ENCODE peak calls at places on chromosomes 4 and X, in seven cellular contexts. I is A549, P is gastrocnemius medialis, Z is WTC11, F is coronary artery, M is GM13977, N is neural progenitor cell. E is an unnamed sample.
A peak's percentile ranks its signal among the peaks of the same experiment; 100 is the strongest.

GRCh38 chr4:185399466-185399865 is 2.8 kb downstream of the ANKRD37 start:
- DNase-seq in M (no peak), F (no peak), N (no peak), I (no peak), P (no peak), Z (no peak), E (no peak)

GRCh38 chr4:83454626-83455025 is 997 bp downstream of the HELQ start:
- DNase-seq in M (no peak), I (no peak), Z (no peak), P (no peak), N (peak; percentile 4), F (no peak), E (no peak)

GRCh38 chrX:134246282-134246681 is 9.3 kb downstream of the CCDC160 start:
- DNase-seq in I (no peak), Z (no peak), P (no peak), F (no peak), N (peak; percentile 49), M (no peak), E (no peak)

GRCh38 chr4:1855334-1856070 is 454 bp downstream of the LETM1 start:
- DNase-seq in N (peak; percentile 45), I (no peak), Z (no peak), F (no peak), M (peak; percentile 48), P (no peak), E (peak; percentile 25)

GRCh38 chrX:8868906-8869305 is 67.7 kb upstream of the FAM9A start:
- DNase-seq in Z (no peak), M (no peak), P (no peak), F (no peak), N (no peak), I (no peak), E (no peak)

GRCh38 chr4:164021947-164022346 is 527.5 kb downstream of the TMA16 start:
- DNase-seq in N (no peak), F (no peak), M (no peak), P (no peak), Z (no peak), I (no peak), E (no peak)

GRCh38 chrX:49269768-49270248 is at the start of gene PPP1R3F:
- DNase-seq in Z (no peak), F (no peak), I (no peak), N (no peak), M (no peak), P (no peak), E (peak; percentile 78)

GRCh38 chrX:30748337-30748960 is 95.2 kb downstream of the GK start:
- DNase-seq in P (no peak), Z (no peak), I (no peak), N (no peak), F (no peak), M (no peak), E (no peak)

GRCh38 chr4:119672938-119673337 is 44.3 kb upstream of the PDE5A start:
- DNase-seq in Z (no peak), F (no peak), I (no peak), M (no peak), N (no peak), P (no peak), E (no peak)

GRCh38 chr4:108010167-108010566 is 20.5 kb downstream of the HADH start:
- DNase-seq in M (no peak), I (no peak), P (no peak), N (no peak), F (no peak), Z (no peak), E (no peak)

GRCh38 chr4:138938371-138938699 is 77.2 kb upstream of the NOCT start:
- DNase-seq in M (peak; percentile 22), F (no peak), N (peak; percentile 54), P (no peak), I (peak; percentile 11), Z (no peak), E (no peak)
- TF ChIP-seq CTCF in M (peak; percentile 51), F (no peak), N (peak; percentile 68), P (peak; percentile 57), I (peak; percentile 59), Z (no peak), E (peak; percentile 66)

GRCh38 chr4:147019061-147019460 is 73.4 kb upstream of the TTC29 start:
- DNase-seq in I (peak; percentile 12), P (peak; percentile 13), N (peak; percentile 65), F (no peak), M (peak; percentile 19), Z (peak; percentile 74), E (peak; percentile 30)
- TF ChIP-seq CTCF in I (peak; percentile 63), P (peak; percentile 58), N (peak; percentile 65), F (peak; percentile 36), M (peak; percentile 73), Z (peak; percentile 48), E (peak; percentile 69)

GRCh38 chr4:6674500-6675149 is 19.1 kb upstream of the S100P start:
- DNase-seq in I (no peak), F (no peak), M (peak; percentile 76), Z (no peak), N (peak; percentile 40), P (no peak), E (no peak)
- TF ChIP-seq CTCF in I (peak; percentile 27), F (no peak), M (peak; percentile 42), Z (no peak), N (peak; percentile 51), P (peak; percentile 33), E (peak; percentile 63)

DNA sequence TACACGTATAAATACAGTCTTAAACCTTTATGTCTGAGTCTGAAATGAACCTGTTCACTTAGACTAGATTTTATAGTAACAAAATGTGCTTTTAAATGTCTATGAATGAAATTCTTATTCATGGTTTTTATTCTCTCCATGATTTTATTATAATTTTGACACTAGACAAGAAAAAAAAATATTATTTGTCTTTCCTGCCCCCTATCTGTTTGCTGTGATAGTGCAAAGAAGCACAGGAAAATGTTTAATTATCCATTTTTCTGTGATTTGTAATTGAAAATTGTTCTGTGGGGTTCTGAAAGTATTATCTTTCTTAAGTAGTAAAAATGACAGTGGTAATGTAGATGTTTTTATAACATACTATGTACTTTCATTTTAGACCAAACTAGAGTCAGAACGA is 52.0 kb downstream of the INTS6L start:
- DNase-seq in N (no peak), F (no peak), I (no peak), Z (no peak), P (no peak), M (no peak), E (no peak)
- TF ChIP-seq CTCF in N (peak; percentile 47), F (no peak), I (peak; percentile 30), Z (no peak), P (no peak), M (peak; percentile 31), E (peak; percentile 32)

GRCh38 chrX:117743469-117744251 is 372.9 kb downstream of the KLHL13 start:
- DNase-seq in N (peak; percentile 40), F (no peak), M (no peak), Z (no peak), I (no peak), P (no peak), E (no peak)
- TF ChIP-seq CTCF in N (peak; percentile 49), F (no peak), M (peak; percentile 55), Z (no peak), I (no peak), P (no peak), E (peak; percentile 58)

GRCh38 chrX:132022115-132022862 is 813 bp upstream of the STK26 start:
- DNase-seq in Z (peak; percentile 27), M (peak; percentile 33), N (no peak), I (peak; percentile 14), P (no peak), F (no peak), E (no peak)

GRCh38 chrX:132025085-132025484 is 2.0 kb downstream of the STK26 start:
- DNase-seq in P (no peak), M (no peak), I (no peak), F (no peak), Z (no peak), N (peak; percentile 41), E (no peak)

GRCh38 chrX:132023896-132024386 is 839 bp downstream of the STK26 start:
- DNase-seq in I (peak; percentile 2), Z (peak; percentile 31), F (no peak), P (no peak), N (peak; percentile 49), M (peak; percentile 55), E (no peak)

GRCh38 chrX:132023117-132023895 is at the start of gene STK26:
- DNase-seq in Z (peak; percentile 74), F (peak; percentile 73), M (peak; percentile 78), I (peak; percentile 48), N (peak; percentile 88), P (peak; percentile 10), E (peak; percentile 79)

DNA sequence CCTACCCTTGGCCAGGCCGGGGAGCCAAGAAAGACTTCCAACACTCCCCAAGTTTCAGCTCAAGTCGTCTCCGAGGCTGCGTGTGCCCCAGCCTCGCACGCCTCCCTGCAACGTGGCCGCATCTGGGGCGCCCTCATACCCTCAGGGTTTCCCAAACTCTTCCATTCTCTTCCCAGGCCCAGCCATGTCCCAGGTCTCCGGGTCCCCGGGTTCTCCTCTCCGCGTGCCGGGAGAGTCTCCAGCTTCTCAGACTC is 312 bp upstream of the STK26 start:
- DNase-seq in M (no peak), P (no peak), Z (no peak), F (peak; percentile 72), N (no peak), I (peak; percentile 1), E (no peak)
- TF ChIP-seq CTCF in M (no peak), P (no peak), Z (no peak), F (no peak), N (no peak), I (no peak), E (no peak)

GRCh38 chrX:46179748-46180147 is 365.5 kb downstream of the ZNF674 start:
- DNase-seq in M (no peak), P (no peak), F (no peak), I (no peak), Z (no peak), N (no peak), E (no peak)
- TF ChIP-seq CTCF in M (no peak), P (no peak), F (no peak), I (no peak), Z (no peak), N (no peak), E (no peak)

GRCh38 chr4:122205687-122206086 is 53.6 kb downstream of the BLTP1 start:
- DNase-seq in F (no peak), M (no peak), P (no peak), N (no peak), I (no peak), Z (no peak), E (no peak)
- TF ChIP-seq CTCF in F (no peak), M (no peak), P (no peak), N (no peak), I (peak; percentile 8), Z (no peak), E (no peak)

DNA sequence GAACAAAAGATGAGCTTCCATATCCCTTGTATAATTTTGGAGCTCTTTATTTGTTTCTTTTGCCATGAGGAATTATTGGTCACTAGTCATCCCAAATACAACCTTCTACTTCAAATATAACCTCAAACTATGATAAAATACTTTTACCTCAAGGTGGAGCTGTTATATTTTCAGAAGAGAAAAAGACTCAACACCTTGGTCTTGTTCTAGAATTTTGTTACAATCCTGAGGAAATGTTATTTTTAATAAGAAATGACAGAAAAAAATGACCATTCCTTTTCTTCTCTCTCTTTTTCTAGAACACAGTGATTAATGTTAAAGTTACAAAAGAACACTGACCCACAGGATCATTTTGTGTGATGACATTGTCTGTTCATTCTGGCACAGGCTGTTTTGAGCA is 159.5 kb upstream of the CTSO start:
- DNase-seq in Z (no peak), F (no peak), N (no peak), P (no peak), I (no peak), M (peak; percentile 9), E (no peak)
- TF ChIP-seq CTCF in Z (no peak), F (no peak), N (peak; percentile 27), P (no peak), I (peak; percentile 26), M (peak; percentile 30), E (peak; percentile 33)